ENCODE peak calls at places on chromosomes 12 and 14, in five cellular contexts. C is stomach, W is upper lobe of right lung, I is RWPE1, T is HL-60. D is an unnamed sample.

GRCh38 chr12:122946690-122947271 is 19.5 kb downstream of the ABCB9 start:
- DNase-seq in T (peak; percentile 84), C (peak; percentile 85), W (peak; percentile 91), I (peak; percentile 98), D (peak; percentile 52)

GRCh38 chr14:106141242-106142220 is 615.1 kb downstream of the TMEM121 start:
- DNase-seq in C (no peak), T (no peak), I (no peak), W (no peak), D (no peak)

GRCh38 chr14:91577632-91578233 is 67.6 kb upstream of the PPP4R3A start:
- DNase-seq in I (no peak), W (no peak), C (no peak), T (no peak), D (no peak)

GRCh38 chr14:68268197-68268596 is 448.6 kb downstream of the RAD51B start:
- DNase-seq in I (no peak), C (no peak), T (peak; percentile 8), W (no peak), D (no peak)

GRCh38 chr14:106013879-106014376 is 487.5 kb downstream of the TMEM121 start:
- DNase-seq in T (no peak), C (no peak), W (no peak), I (no peak), D (no peak)

GRCh38 chr12:22974865-22975264 is 349.9 kb downstream of the ETNK1 start:
- DNase-seq in I (peak; percentile 67), T (no peak), W (no peak), C (no peak), D (no peak)

GRCh38 chr14:103280278-103280917 is 53.6 kb upstream of the EIF5 start:
- DNase-seq in T (no peak), I (no peak), C (no peak), W (no peak), D (no peak)

GRCh38 chr12:26979733-26980132 is 34.5 kb downstream of the TM7SF3 start:
- DNase-seq in T (no peak), C (no peak), I (no peak), W (no peak), D (no peak)

GRCh38 chr14:68944162-68944561 is 34.9 kb downstream of the ACTN1 start:
- DNase-seq in T (no peak), I (no peak), C (no peak), W (no peak), D (no peak)

DNA sequence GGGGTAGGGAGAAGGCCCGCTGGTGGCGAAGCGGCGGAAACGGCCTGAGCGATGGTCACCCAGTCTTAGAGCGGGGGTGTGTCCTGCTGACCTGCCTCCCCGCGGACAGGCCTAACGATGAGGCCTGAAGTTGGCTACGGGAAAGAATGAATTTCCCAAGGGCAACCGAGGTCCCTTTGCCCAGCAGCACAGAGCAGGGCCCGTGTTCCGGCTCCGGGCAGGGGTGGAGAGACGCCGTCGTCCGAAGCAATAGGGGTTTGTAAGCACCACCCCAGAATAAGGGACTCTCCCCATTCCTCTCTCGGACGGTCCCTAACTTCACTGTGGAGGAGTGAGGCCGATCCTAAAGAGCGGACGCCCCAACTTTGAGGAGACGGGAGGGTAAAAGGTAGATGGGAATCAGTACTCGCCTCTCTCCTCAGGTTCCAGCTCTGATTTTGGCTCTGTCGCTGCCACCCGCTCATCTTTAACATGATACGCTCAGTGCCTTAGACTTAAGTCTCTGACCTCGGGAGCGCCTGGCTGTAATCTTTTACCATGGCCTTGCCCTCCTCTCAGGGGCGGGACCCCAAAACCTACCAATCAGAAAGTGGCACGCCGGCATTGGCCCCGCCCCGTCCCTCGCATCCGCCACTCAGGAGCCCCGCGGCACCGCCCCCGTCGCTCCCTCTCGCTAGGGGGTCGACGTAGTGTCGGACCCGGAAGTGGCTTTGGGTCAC is at the start of gene DDIT3:
- DNase-seq in T (peak; percentile 97), I (peak; percentile 97), C (peak; percentile 100), W (peak; percentile 100), D (peak; percentile 99)
- TF ChIP-seq CTCF in T (no peak), I (no peak), C (no peak), W (no peak), D (no peak)

GRCh38 chr14:70858641-70859040 is 48.6 kb upstream of the PCNX1 start:
- DNase-seq in I (no peak), C (no peak), T (no peak), W (no peak), D (no peak)

GRCh38 chr14:70857499-70857895 is 48.2 kb upstream of the MAP3K9 start:
- DNase-seq in T (no peak), C (no peak), I (no peak), W (no peak), D (no peak)

GRCh38 chr14:70856851-70857498 is 47.7 kb upstream of the MAP3K9 start:
- DNase-seq in T (no peak), W (no peak), C (no peak), I (peak; percentile 54), D (no peak)

GRCh38 chr14:70855486-70855885 is 46.2 kb upstream of the MAP3K9 start:
- DNase-seq in I (no peak), T (no peak), W (no peak), C (no peak), D (no peak)
- TF ChIP-seq CTCF in I (no peak), T (no peak), W (no peak), C (no peak), D (no peak)

DNA sequence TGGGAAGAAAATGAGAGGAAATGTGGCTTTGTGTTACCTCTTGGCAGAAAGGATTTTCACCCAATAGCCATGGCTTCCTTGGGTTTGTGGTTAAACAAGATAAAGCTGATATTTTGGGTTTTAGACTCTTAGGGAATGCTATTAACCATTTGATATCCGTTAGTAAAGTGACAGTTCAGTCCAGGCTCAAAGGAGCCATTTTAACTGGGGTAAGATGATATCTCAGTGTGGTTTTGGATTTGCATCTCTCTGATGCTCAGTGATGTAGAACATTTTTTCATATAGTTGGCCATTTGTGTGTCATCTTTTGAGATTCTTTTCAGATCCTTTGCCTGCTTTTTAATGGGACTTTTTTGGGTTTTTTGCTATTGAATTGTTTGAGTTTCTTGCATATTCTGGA is 30.1 kb downstream of the IFT43 start:
- DNase-seq in W (no peak), T (no peak), C (no peak), I (no peak), D (no peak)
- TF ChIP-seq CTCF in W (no peak), T (no peak), C (no peak), I (no peak), D (no peak)

GRCh38 chr14:94598506-94598815 is 13.7 kb upstream of the SERPINA3 start:
- DNase-seq in C (no peak), I (no peak), W (no peak), T (no peak), D (no peak)

GRCh38 chr14:94597788-94598187 is 14.4 kb upstream of the SERPINA3 start:
- DNase-seq in T (no peak), W (no peak), C (no peak), I (no peak), D (no peak)

GRCh38 chr14:94600148-94600545 is 12.0 kb upstream of the SERPINA3 start:
- DNase-seq in C (no peak), I (no peak), W (no peak), T (no peak), D (no peak)

GRCh38 chr14:94599656-94600004 is 12.6 kb upstream of the SERPINA3 start:
- DNase-seq in I (no peak), T (no peak), C (no peak), W (no peak), D (no peak)

GRCh38 chr14:94598816-94599655 is 13.2 kb upstream of the SERPINA3 start:
- DNase-seq in I (peak; percentile 92), T (no peak), W (no peak), C (peak; percentile 71), D (no peak)
- TF ChIP-seq CTCF in I (no peak), T (no peak), W (no peak), C (no peak), D (no peak)

DNA sequence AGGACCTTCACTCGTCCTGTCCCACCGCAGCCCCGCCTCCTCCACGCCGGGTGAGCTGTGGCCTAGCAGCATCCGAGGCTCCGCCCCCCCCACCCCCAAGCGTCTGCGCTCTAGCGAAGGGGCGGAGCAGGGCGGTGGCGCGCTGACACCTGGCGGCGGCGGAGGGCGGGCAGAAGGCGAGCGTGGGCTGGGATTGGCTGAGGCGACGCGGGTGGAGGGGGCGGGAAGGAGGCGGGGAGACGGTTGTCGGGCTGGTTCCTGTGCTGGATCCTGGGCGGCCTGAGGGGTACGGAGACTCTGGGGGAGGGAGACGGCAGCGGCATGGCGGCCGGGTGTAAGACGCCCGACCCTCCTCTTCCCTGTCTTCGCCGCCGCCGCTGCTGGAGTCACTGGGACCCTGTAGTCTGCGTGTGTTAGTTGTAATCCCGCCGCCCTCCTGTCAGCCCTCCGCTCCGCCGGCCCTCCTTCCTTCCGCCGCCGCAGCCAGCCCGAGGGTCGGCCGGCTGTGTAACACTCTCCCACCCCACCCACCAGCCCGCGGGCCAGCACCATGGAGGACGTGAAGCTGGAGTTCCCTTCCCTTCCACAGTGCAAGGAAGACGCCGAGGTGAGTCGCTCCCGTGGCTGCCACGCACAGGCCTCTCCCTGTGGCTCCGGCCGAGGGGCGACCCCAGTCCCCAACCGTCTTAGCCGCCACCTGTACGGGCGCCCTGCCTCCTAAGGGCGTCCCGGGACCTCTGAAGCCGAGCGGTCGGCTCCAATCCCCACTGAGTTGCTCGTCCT is at the start of gene STYX:
- DNase-seq in T (peak; percentile 92), I (peak; percentile 93), W (peak; percentile 100), C (peak; percentile 99), D (peak; percentile 95)
- TF ChIP-seq CTCF in T (no peak), I (no peak), W (peak; percentile 17), C (peak; percentile 14), D (no peak)

DNA sequence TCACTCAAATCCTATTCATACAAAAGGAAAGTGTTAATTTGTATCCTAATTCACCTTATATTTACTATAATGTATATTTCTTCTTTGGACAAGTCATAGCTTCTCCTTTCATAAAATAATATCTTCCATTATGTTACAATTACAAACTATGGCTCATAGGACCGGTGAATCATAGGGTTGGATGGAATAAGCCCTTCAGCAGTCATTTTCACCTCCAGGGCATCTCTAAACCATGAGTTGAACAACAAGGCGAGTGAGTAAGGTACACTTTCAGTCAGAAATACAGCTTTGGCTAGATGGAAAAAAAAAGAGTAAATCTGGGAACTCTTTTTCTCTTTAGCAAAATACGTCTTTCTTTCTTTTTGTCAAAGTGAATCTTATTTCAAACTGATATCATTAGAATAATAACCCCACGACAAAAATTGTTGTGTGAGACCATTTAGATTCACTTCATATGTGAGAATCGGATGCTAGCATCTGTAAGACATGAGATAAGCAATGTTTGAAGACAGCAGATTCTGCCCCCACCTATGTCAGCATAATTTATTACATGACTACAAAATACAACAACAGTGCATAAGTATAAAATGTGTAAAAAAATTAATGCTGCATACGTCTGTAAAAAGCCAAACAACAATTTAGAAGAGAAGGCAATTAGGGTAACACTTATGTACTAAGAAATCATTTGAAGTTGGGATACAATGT is 184.4 kb upstream of the SLC38A2 start:
- DNase-seq in T (no peak), I (peak; percentile 82), C (no peak), W (no peak), D (no peak)
- TF ChIP-seq CTCF in T (no peak), I (no peak), C (no peak), W (no peak), D (no peak)

GRCh38 chr12:48183091-48183875 is at the start of gene CCDC184:
- DNase-seq in C (peak; percentile 48), W (peak; percentile 76), I (peak; percentile 34), T (peak; percentile 38), D (peak; percentile 69)
- TF ChIP-seq CTCF in C (no peak), W (peak; percentile 32), I (peak; percentile 4), T (no peak), D (no peak)

GRCh38 chr12:68334136-68334535 is 2.0 kb upstream of the MDM1 start:
- DNase-seq in W (no peak), I (no peak), T (no peak), C (no peak), D (no peak)
- TF ChIP-seq CTCF in W (no peak), I (no peak), T (peak; percentile 6), C (no peak), D (no peak)

GRCh38 chr12:93571854-93572711 is at the start of gene SOCS2:
- DNase-seq in I (peak; percentile 30), C (peak; percentile 31), T (no peak), W (peak; percentile 73), D (peak; percentile 37)
- TF ChIP-seq CTCF in I (no peak), C (no peak), T (no peak), W (no peak), D (no peak)